ENCODE peak calls at places on chromosomes 7 and 10, in six cellular contexts. Q is cardiac fibroblast, A is fibroblast of lung, T is hepatocyte, O is GM06990, S is progenitor cell of endocrine pancreas. B is an unnamed sample.
A peak's percentile ranks its signal among the peaks of the same experiment; 100 is the strongest.

GRCh38 chr7:110521357-110521756 is 569.6 kb upstream of the LRRN3 start:
- DNase-seq in Q (no peak), A (no peak), T (no peak), O (no peak), S (no peak), B (no peak)

GRCh38 chr10:120578123-120578522 is 121.1 kb downstream of the PLPP4 start:
- DNase-seq in Q (no peak), A (no peak), T (no peak), O (no peak), S (no peak), B (no peak)

GRCh38 chr10:97116534-97117162 is 69.1 kb downstream of the SLIT1 start:
- DNase-seq in Q (no peak), A (no peak), T (no peak), O (no peak), S (no peak), B (no peak)

GRCh38 chr7:27141591-27142561 is 1.6 kb downstream of the HOXA5 start:
- DNase-seq in Q (no peak), A (peak; percentile 71), T (no peak), O (no peak), S (no peak), B (no peak)

GRCh38 chr10:67663449-67664087 is 32.4 kb downstream of the CTNNA3 start:
- DNase-seq in Q (no peak), A (no peak), T (no peak), O (no peak), S (no peak), B (no peak)

GRCh38 chr7:106304575-106304974 is 19.8 kb upstream of the NAMPT start:
- DNase-seq in Q (no peak), A (no peak), T (no peak), O (no peak), S (no peak), B (no peak)

GRCh38 chr7:137235434-137235833 is 108.1 kb downstream of the PTN start:
- DNase-seq in Q (no peak), A (no peak), T (no peak), O (no peak), S (no peak), B (no peak)

GRCh38 chr10:36779238-36779846 is 346.1 kb upstream of the ANKRD30A start:
- DNase-seq in Q (peak; percentile 88), A (peak; percentile 79), T (peak; percentile 71), O (no peak), S (peak; percentile 35), B (peak; percentile 29)

GRCh38 chr7:75924884-75925283 is 9.9 kb downstream of the POR start:
- DNase-seq in Q (no peak), A (no peak), T (no peak), O (no peak), S (no peak), B (no peak)

GRCh38 chr7:154676422-154677073 is 326.4 kb downstream of the PAXIP1 start:
- DNase-seq in Q (no peak), A (no peak), T (peak; percentile 66), O (no peak), S (no peak), B (no peak)

GRCh38 chr10:62048919-62049636 is 147.6 kb downstream of the ARID5B start:
- DNase-seq in Q (peak; percentile 98), A (peak; percentile 98), T (peak; percentile 94), O (peak; percentile 61), S (peak; percentile 14), B (peak; percentile 57)

GRCh38 chr7:131003634-131004033 is 269.6 kb upstream of the KLF14 start:
- DNase-seq in Q (no peak), A (no peak), T (no peak), O (no peak), S (no peak), B (no peak)

GRCh38 chr7:71491331-71491730 is 359.4 kb downstream of the GALNT17 start:
- DNase-seq in Q (no peak), A (peak; percentile 19), T (peak; percentile 12), O (no peak), S (no peak), B (no peak)

GRCh38 chr10:123666318-123667291 is at the start of gene GPR26:
- DNase-seq in Q (no peak), A (no peak), T (peak; percentile 23), O (no peak), S (peak; percentile 19), B (peak; percentile 4)

GRCh38 chr7:42010751-42011150 is 226.3 kb downstream of the GLI3 start:
- DNase-seq in Q (no peak), A (no peak), T (no peak), O (no peak), S (no peak), B (no peak)

GRCh38 chr7:108454674-108455523 is 1.3 kb downstream of the NRCAM start:
- DNase-seq in Q (peak; percentile 53), A (peak; percentile 44), T (peak; percentile 41), O (peak; percentile 57), S (peak; percentile 27), B (peak; percentile 33)
- TF ChIP-seq CTCF in Q (no peak), A (no peak), T (peak; percentile 10), O (no peak), S (no peak), B (peak; percentile 22)

DNA sequence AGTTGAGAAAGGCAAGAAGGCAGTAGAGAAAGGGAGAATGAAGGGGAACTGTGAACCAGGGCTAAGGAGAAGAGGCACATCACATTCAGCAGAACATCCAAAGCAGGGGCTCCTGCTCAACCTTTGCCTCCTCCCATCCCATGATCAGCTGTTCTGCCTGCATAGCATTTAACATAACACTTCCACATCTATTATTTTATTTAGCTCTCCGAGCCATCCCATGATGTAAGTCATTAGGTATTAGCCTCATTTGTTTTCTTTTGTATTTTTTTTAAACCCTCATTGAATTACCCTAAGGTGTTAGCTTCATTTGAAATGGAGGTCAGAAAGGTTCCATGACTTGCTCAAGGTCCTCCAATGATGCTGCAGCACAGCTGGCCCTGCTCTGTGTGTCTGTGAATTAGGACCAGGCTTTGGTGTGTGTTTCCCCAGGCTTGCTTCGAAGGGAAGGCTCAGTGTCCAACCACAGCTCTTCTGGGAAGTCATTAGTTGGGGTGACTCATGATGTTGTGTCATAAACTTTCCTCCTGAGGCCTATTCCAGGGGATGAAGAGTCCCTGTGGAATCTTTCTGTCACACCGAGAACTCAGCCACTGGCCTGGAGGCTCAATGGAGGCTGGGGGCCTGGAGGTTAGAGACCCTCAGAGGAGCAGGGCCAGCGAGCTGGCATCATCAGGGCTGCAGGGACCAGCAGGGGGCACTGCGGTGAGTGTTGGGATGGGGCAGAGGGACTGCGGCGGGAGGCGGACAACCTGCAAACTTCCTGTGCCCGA is 16.5 kb downstream of the NPFFR1 start:
- DNase-seq in Q (peak; percentile 95), A (peak; percentile 98), T (peak; percentile 76), O (no peak), S (no peak), B (no peak)
- TF ChIP-seq CTCF in Q (peak; percentile 25), A (no peak), T (peak; percentile 23), O (peak; percentile 32), S (peak; percentile 34), B (peak; percentile 32)

GRCh38 chr10:130341325-130341724 is 205.1 kb downstream of the GLRX3 start:
- DNase-seq in Q (no peak), A (no peak), T (peak; percentile 74), O (no peak), S (peak; percentile 32), B (peak; percentile 55)
- TF ChIP-seq CTCF in Q (peak; percentile 7), A (no peak), T (peak; percentile 54), O (no peak), S (peak; percentile 83), B (peak; percentile 72)

GRCh38 chr7:30019387-30019786 is 7.1 kb downstream of the FKBP14 start:
- DNase-seq in Q (no peak), A (no peak), T (no peak), O (no peak), S (no peak), B (no peak)
- TF ChIP-seq CTCF in Q (no peak), A (no peak), T (peak; percentile 22), O (no peak), S (no peak), B (no peak)

B was measured in neural crest cell.